ENCODE peak calls at places on chromosomes 6 and 20, in eight cellular contexts. T, O, J, C, W, A, H and M are unnamed samples.

GRCh38 chr6:44222486-44222986 is 859 bp upstream of the SLC29A1 start:
- DNase-seq in T (no peak), O (no peak), J (no peak), C (peak; percentile 74), W (no peak), A (no peak), H (no peak), M (no peak)

GRCh38 chr20:51084598-51084997 is 61.7 kb upstream of the KCNG1 start:
- DNase-seq in T (no peak), O (no peak), J (no peak), C (peak; percentile 30), W (no peak), A (no peak), H (no peak), M (no peak)

GRCh38 chr6:34519971-34520644 is 36.0 kb downstream of the SPDEF start:
- DNase-seq in T (no peak), O (no peak), J (no peak), C (peak; percentile 36), W (no peak), A (no peak), H (no peak), M (no peak)

GRCh38 chr20:3663858-3664257 is 659 bp upstream of the GFRA4 start:
- DNase-seq in T (no peak), O (no peak), J (no peak), C (no peak), W (no peak), A (no peak), H (no peak), M (no peak)

GRCh38 chr6:157213897-157214296 is 109.4 kb downstream of the TMEM242 start:
- DNase-seq in T (no peak), O (no peak), J (no peak), C (no peak), W (no peak), A (no peak), H (no peak), M (no peak)

GRCh38 chr6:108798672-108799355 is 49.4 kb upstream of the ARMC2 start:
- DNase-seq in T (no peak), O (peak; percentile 52), J (no peak), C (peak; percentile 68), W (no peak), A (no peak), H (no peak), M (peak; percentile 82)

GRCh38 chr6:128200789-128201188 is 299.9 kb upstream of the THEMIS start:
- DNase-seq in T (no peak), O (no peak), J (no peak), C (no peak), W (no peak), A (no peak), H (no peak), M (no peak)

GRCh38 chr20:24605937-24606455 is 136.6 kb downstream of the SYNDIG1 start:
- DNase-seq in T (no peak), O (no peak), J (no peak), C (peak; percentile 24), W (no peak), A (no peak), H (no peak), M (peak; percentile 27)

GRCh38 chr6:2524090-2524489 is 226.6 kb downstream of the MYLK4 start:
- DNase-seq in T (no peak), O (peak; percentile 12), J (peak; percentile 2), C (peak; percentile 53), W (no peak), A (no peak), H (no peak), M (no peak)
- TF ChIP-seq CTCF in T (no peak), O (peak; percentile 44), J (peak; percentile 70), C (peak; percentile 53), W (peak; percentile 15), A (no peak), H (peak; percentile 30), M (peak; percentile 48)

GRCh38 chr6:26197736-26198625 is 110.8 kb downstream of the HFE start:
- DNase-seq in T (no peak), O (peak; percentile 59), J (peak; percentile 84), C (peak; percentile 75), W (no peak), A (no peak), H (peak; percentile 45), M (no peak)
- TF ChIP-seq CTCF in T (no peak), O (no peak), J (peak; percentile 57), C (no peak), W (no peak), A (no peak), H (peak; percentile 19), M (no peak)

GRCh38 chr6:29602564-29603361 is 17.8 kb downstream of the OR2H2 start:
- DNase-seq in T (no peak), O (peak; percentile 58), J (peak; percentile 11), C (peak; percentile 88), W (peak; percentile 68), A (no peak), H (no peak), M (peak; percentile 70)
- TF ChIP-seq CTCF in T (no peak), O (peak; percentile 36), J (peak; percentile 49), C (peak; percentile 76), W (peak; percentile 29), A (no peak), H (no peak), M (peak; percentile 75)

GRCh38 chr6:104462811-104463599 is 396.7 kb downstream of the HACE1 start:
- DNase-seq in T (no peak), O (peak; percentile 50), J (no peak), C (no peak), W (no peak), A (no peak), H (no peak), M (no peak)
- TF ChIP-seq CTCF in T (no peak), O (no peak), J (no peak), C (no peak), W (no peak), A (no peak), H (no peak), M (no peak)

GRCh38 chr6:144999127-144999526 is 714.0 kb downstream of the UTRN start:
- DNase-seq in T (no peak), O (no peak), J (no peak), C (no peak), W (no peak), A (no peak), H (no peak), M (no peak)
- TF ChIP-seq CTCF in T (no peak), O (peak; percentile 26), J (no peak), C (peak; percentile 60), W (no peak), A (no peak), H (peak; percentile 8), M (no peak)